ENCODE peak calls at places on chromosome 17, in six cellular contexts. One of them, this sample, is unnamed.

GRCh38 chr17:79947351-79948031 is 88.2 kb downstream of the TBC1D16 start:
- DNase-seq in psoas muscle: peak; percentile 13
- DNase-seq in mammary epithelial cell: peak; percentile 97
- DNase-seq in neuronal stem cell: no peak
- DNase-seq in stomach: no peak
- DNase-seq in uterus: no peak
- DNase-seq in this sample: peak; percentile 2

GRCh38 chr17:7435676-7436555 is 681 bp downstream of the TMEM102 start:
- DNase-seq in stomach: peak; percentile 53
- DNase-seq in uterus: no peak
- DNase-seq in neuronal stem cell: peak; percentile 31
- DNase-seq in psoas muscle: peak; percentile 52
- DNase-seq in mammary epithelial cell: peak; percentile 60
- DNase-seq in this sample: peak; percentile 56

GRCh38 chr17:49204521-49204920 is 5.9 kb downstream of the GNGT2 start:
- DNase-seq in psoas muscle: no peak
- DNase-seq in neuronal stem cell: no peak
- DNase-seq in uterus: no peak
- DNase-seq in stomach: no peak
- DNase-seq in mammary epithelial cell: no peak
- DNase-seq in this sample: no peak

GRCh38 chr17:1709971-1710806 is at the start of gene TLCD2:
- DNase-seq in mammary epithelial cell: peak; percentile 60
- DNase-seq in psoas muscle: peak; percentile 85
- DNase-seq in stomach: peak; percentile 80
- DNase-seq in uterus: peak; percentile 70
- DNase-seq in neuronal stem cell: no peak
- DNase-seq in this sample: peak; percentile 63

GRCh38 chr17:10729334-10730193 is at the start of gene TMEM220:
- DNase-seq in psoas muscle: peak; percentile 86
- DNase-seq in stomach: peak; percentile 82
- DNase-seq in uterus: peak; percentile 83
- DNase-seq in mammary epithelial cell: peak; percentile 5
- DNase-seq in neuronal stem cell: peak; percentile 66
- DNase-seq in this sample: peak; percentile 85

GRCh38 chr17:83173997-83174858 is 94.8 kb downstream of the METRNL start:
- DNase-seq in neuronal stem cell: no peak
- DNase-seq in uterus: peak; percentile 12
- DNase-seq in psoas muscle: peak; percentile 59
- DNase-seq in mammary epithelial cell: no peak
- DNase-seq in stomach: no peak
- DNase-seq in this sample: no peak

GRCh38 chr17:79023886-79024771 is at the start of gene C1QTNF1:
- DNase-seq in mammary epithelial cell: peak; percentile 47
- DNase-seq in uterus: no peak
- DNase-seq in neuronal stem cell: peak; percentile 44
- DNase-seq in stomach: peak; percentile 49
- DNase-seq in psoas muscle: peak; percentile 59
- DNase-seq in this sample: no peak

GRCh38 chr17:69733171-69734014 is 318.9 kb downstream of the MAP2K6 start:
- DNase-seq in psoas muscle: peak; percentile 48
- DNase-seq in neuronal stem cell: no peak
- DNase-seq in uterus: no peak
- DNase-seq in stomach: no peak
- DNase-seq in mammary epithelial cell: peak; percentile 93
- DNase-seq in this sample: peak; percentile 34

GRCh38 chr17:20203761-20204263 is 194.7 kb downstream of the SPECC1 start:
- DNase-seq in psoas muscle: no peak
- DNase-seq in stomach: no peak
- DNase-seq in mammary epithelial cell: no peak
- DNase-seq in uterus: no peak
- DNase-seq in neuronal stem cell: no peak
- DNase-seq in this sample: no peak

GRCh38 chr17:20203021-20203420 is 193.9 kb downstream of the SPECC1 start:
- DNase-seq in mammary epithelial cell: no peak
- DNase-seq in uterus: no peak
- DNase-seq in stomach: no peak
- DNase-seq in neuronal stem cell: no peak
- DNase-seq in psoas muscle: no peak
- DNase-seq in this sample: no peak

GRCh38 chr17:20201059-20201458 is 191.9 kb downstream of the SPECC1 start:
- DNase-seq in mammary epithelial cell: no peak
- DNase-seq in uterus: no peak
- DNase-seq in neuronal stem cell: no peak
- DNase-seq in psoas muscle: no peak
- DNase-seq in stomach: no peak
- DNase-seq in this sample: no peak

GRCh38 chr17:20200016-20200788 is 191.0 kb downstream of the SPECC1 start:
- DNase-seq in stomach: no peak
- DNase-seq in uterus: no peak
- DNase-seq in neuronal stem cell: no peak
- DNase-seq in mammary epithelial cell: no peak
- DNase-seq in psoas muscle: no peak
- DNase-seq in this sample: no peak

DNA sequence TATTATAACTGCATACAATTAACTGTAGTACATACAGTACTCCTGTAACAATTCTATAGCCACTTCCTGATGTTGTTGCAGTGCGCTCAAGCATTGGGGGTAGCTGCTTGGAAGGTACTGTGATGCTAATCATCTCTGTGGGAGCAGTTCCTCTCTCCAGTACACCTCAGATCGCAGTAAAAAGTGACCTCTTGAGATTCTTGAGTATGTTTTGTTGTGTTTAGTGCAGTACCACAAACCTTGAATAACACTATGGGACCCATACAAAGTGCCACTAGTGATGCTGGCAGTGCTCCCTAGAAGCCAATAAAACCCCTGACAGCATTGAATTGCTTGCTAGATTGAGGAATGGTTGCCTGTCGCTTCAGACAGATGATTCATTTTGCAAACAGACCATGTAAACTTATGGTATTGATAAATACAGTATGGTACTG is 193.0 kb downstream of the SPECC1 start:
- DNase-seq in uterus: no peak
- DNase-seq in stomach: no peak
- DNase-seq in mammary epithelial cell: no peak
- DNase-seq in psoas muscle: no peak
- DNase-seq in neuronal stem cell: no peak
- DNase-seq in this sample: no peak
- H3K4me1 ChIP-seq in uterus: no peaks in the 10 kb centered on the region
- H3K4me1 ChIP-seq in stomach: no peaks in the 10 kb centered on the region
- H3K4me1 ChIP-seq in mammary epithelial cell: peaks cover 36% of the 10 kb centered on the region
- H3K4me1 ChIP-seq in psoas muscle: no peaks in the 10 kb centered on the region
- H3K4me1 ChIP-seq in neuronal stem cell: peaks cover 3% of the 10 kb centered on the region
- H3K4me1 ChIP-seq in this sample: peaks cover 6% of the 10 kb centered on the region

GRCh38 chr17:18000044-18000443 is 27.4 kb downstream of the DRC3 start:
- DNase-seq in uterus: no peak
- DNase-seq in mammary epithelial cell: no peak
- DNase-seq in stomach: no peak
- DNase-seq in psoas muscle: no peak
- DNase-seq in neuronal stem cell: no peak
- DNase-seq in this sample: no peak
- H3K36me3 ChIP-seq in uterus: no peaks in the 10 kb centered on the region
- H3K36me3 ChIP-seq in mammary epithelial cell: no peaks in the 10 kb centered on the region
- H3K36me3 ChIP-seq in stomach: no peaks in the 10 kb centered on the region
- H3K36me3 ChIP-seq in psoas muscle: no peaks in the 10 kb centered on the region
- H3K36me3 ChIP-seq in neuronal stem cell: no peaks in the 10 kb centered on the region
- H3K36me3 ChIP-seq in this sample: no peaks in the 10 kb centered on the region

DNA sequence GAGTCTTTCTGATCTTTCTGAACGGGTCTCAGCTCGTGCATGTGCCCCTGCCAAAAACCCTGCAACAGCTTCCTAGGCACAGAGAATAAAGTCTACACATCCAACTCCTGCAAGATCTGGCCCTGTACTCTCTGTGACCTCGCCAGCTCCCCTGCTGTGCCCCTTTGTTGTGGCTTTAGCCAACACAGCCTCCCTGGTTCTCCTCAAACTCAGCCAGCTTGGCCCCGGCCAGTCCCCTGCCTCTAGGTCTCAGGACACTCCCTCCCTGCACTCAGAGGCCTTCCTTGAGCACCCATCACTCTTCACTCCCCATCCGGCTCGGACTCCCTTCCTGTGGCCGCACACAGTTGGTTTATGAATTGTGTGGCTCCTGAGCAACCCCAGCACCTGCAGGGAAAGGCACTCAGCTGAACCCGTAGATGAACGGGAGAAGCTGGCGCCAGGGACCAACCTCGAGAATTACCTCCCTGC is 1.4 kb downstream of the CEP131 start:
- DNase-seq in uterus: no peak
- DNase-seq in stomach: no peak
- DNase-seq in mammary epithelial cell: no peak
- DNase-seq in psoas muscle: no peak
- DNase-seq in neuronal stem cell: peak; percentile 52
- DNase-seq in this sample: no peak
- H3K4me3 ChIP-seq in uterus: no peak overlapping the region
- H3K4me3 ChIP-seq in stomach: no peak overlapping the region
- H3K4me3 ChIP-seq in mammary epithelial cell: peak overlapping the region; percentile 84
- H3K4me3 ChIP-seq in psoas muscle: peak overlapping the region; percentile 84
- H3K4me3 ChIP-seq in neuronal stem cell: peak overlapping the region; percentile 96
- H3K4me3 ChIP-seq in this sample: no peak overlapping the region

GRCh38 chr17:40453881-40454630 is 10.8 kb downstream of the IGFBP4 start:
- DNase-seq in uterus: no peak
- DNase-seq in stomach: no peak
- DNase-seq in neuronal stem cell: no peak
- DNase-seq in mammary epithelial cell: no peak
- DNase-seq in psoas muscle: no peak
- DNase-seq in this sample: no peak
- H3K4me1 ChIP-seq in uterus: peaks cover 68% of the 10 kb centered on the region
- H3K4me1 ChIP-seq in stomach: peaks cover 58% of the 10 kb centered on the region
- H3K4me1 ChIP-seq in neuronal stem cell: peaks cover 11% of the 10 kb centered on the region
- H3K4me1 ChIP-seq in mammary epithelial cell: peaks cover 16% of the 10 kb centered on the region
- H3K4me1 ChIP-seq in psoas muscle: peaks cover 20% of the 10 kb centered on the region
- H3K4me1 ChIP-seq in this sample: peaks cover 64% of the 10 kb centered on the region

GRCh38 chr17:77205396-77206124 is 64.8 kb downstream of the SEC14L1 start:
- DNase-seq in stomach: no peak
- DNase-seq in mammary epithelial cell: no peak
- DNase-seq in neuronal stem cell: no peak
- DNase-seq in uterus: no peak
- DNase-seq in psoas muscle: no peak
- DNase-seq in this sample: no peak
- H3K36me3 ChIP-seq in stomach: peaks cover 100% of the 10 kb centered on the region
- H3K36me3 ChIP-seq in mammary epithelial cell: peaks cover 57% of the 10 kb centered on the region
- H3K36me3 ChIP-seq in neuronal stem cell: peaks cover 95% of the 10 kb centered on the region
- H3K36me3 ChIP-seq in uterus: no peaks in the 10 kb centered on the region
- H3K36me3 ChIP-seq in psoas muscle: peaks cover 85% of the 10 kb centered on the region
- H3K36me3 ChIP-seq in this sample: peaks cover 86% of the 10 kb centered on the region

This sample was measured in thyroid gland.